ENCODE peak calls at places on chromosomes 13 and 19, in eight cellular contexts. Z is mucosa of descending colon; X is KBM-7; L is ascending aorta; B is T-helper 1 cell; A is HTR-8/SVneo; Y is A549; I is naive thymus-derived CD4-positive, alpha-beta T cell. R is an unnamed sample.

GRCh38 chr13:76865996-76866503 is 20.2 kb downstream of the KCTD12 start:
- DNase-seq in I (no peak), X (no peak), A (no peak), Z (no peak), B (no peak), Y (no peak), L (no peak), R (no peak)

GRCh38 chr19:46898731-46899130 is 37.9 kb downstream of the ARHGAP35 start:
- DNase-seq in X (no peak), A (no peak), B (no peak), L (no peak), I (no peak), Z (no peak), Y (no peak), R (no peak)

GRCh38 chr13:51729853-51730553 is 74.0 kb downstream of the DHRS12 start:
- DNase-seq in X (no peak), Z (no peak), Y (peak), L (peak), I (no peak), B (no peak), A (peak), R (no peak)

GRCh38 chr13:28548468-28548867 is 53.5 kb upstream of the FLT1 start:
- DNase-seq in X (no peak), Z (no peak), I (no peak), Y (no peak), B (no peak), L (no peak), A (no peak), R (no peak)

GRCh38 chr13:97627566-97627965 is 193.6 kb downstream of the RAP2A start:
- DNase-seq in L (peak), Y (peak), A (peak), Z (peak), X (no peak), I (no peak), B (no peak), R (no peak)

GRCh38 chr19:55406869-55407624 is 541 bp downstream of the UBE2S start:
- DNase-seq in X (no peak), L (no peak), Z (peak), I (no peak), A (no peak), B (peak), Y (no peak), R (no peak)

GRCh38 chr13:91574756-91575155 is 176.3 kb downstream of the GPC5 start:
- DNase-seq in X (no peak), I (no peak), Y (no peak), A (no peak), Z (no peak), B (no peak), L (no peak), R (no peak)

GRCh38 chr19:49398931-49399330 is 10.9 kb downstream of the KASH5 start:
- DNase-seq in Z (no peak), Y (no peak), B (no peak), A (no peak), L (no peak), X (no peak), I (no peak), R (no peak)

GRCh38 chr19:29429581-29429980 is 96.2 kb upstream of the VSTM2B start:
- DNase-seq in X (no peak), L (no peak), Y (no peak), B (no peak), Z (no peak), I (no peak), A (no peak), R (no peak)

GRCh38 chr13:111216166-111216960 is 101.3 kb downstream of the ARHGEF7 start:
- DNase-seq in L (no peak), I (peak), A (peak), X (peak), Y (peak), B (no peak), Z (peak), R (no peak)

GRCh38 chr19:40305403-40305802 is 20.3 kb upstream of the AKT2 start:
- DNase-seq in X (peak), Y (peak), I (peak), Z (peak), A (peak), L (no peak), B (peak), R (no peak)

GRCh38 chr19:35643255-35644205 is 2.0 kb downstream of the ETV2 start:
- DNase-seq in Z (peak), L (peak), I (peak), X (peak), A (peak), B (peak), Y (peak), R (no peak)

GRCh38 chr19:1264801-1265610 is 4.1 kb upstream of the CIRBP start:
- DNase-seq in X (no peak), Z (peak), A (peak), L (no peak), I (no peak), Y (peak), B (no peak), R (no peak)

GRCh38 chr13:91567485-91568207 is 169.2 kb downstream of the GPC5 start:
- DNase-seq in Y (no peak), L (no peak), B (no peak), I (no peak), Z (no peak), A (no peak), X (no peak), R (no peak)

GRCh38 chr19:17184381-17184841 is 30.7 kb upstream of the USE1 start:
- DNase-seq in Z (peak), L (no peak), Y (no peak), A (no peak), B (peak), I (peak), X (peak), R (no peak)

GRCh38 chr13:66657165-66657895 is 572.8 kb downstream of the PCDH9 start:
- DNase-seq in I (no peak), Z (no peak), Y (peak), L (no peak), B (no peak), A (peak), X (no peak), R (no peak)

GRCh38 chr19:41424335-41425173 is 2.6 kb downstream of the B3GNT8 start:
- DNase-seq in Y (no peak), L (no peak), I (no peak), B (no peak), Z (no peak), A (no peak), X (peak), R (no peak)

GRCh38 chr19:7293795-7294570 is at the start of gene INSR:
- DNase-seq in Z (peak), Y (peak), L (peak), B (peak), A (peak), X (peak), I (peak), R (peak)